ENCODE peak calls at places on chromosomes 3 and 15, in six cellular contexts. R is GM23338, A is fibroblast of lung, P is DND-41, U is astrocyte, W is MM.1S. Q is an unnamed sample.

GRCh38 chr3:160941885-160942494 is 163.2 kb downstream of the B3GALNT1 start:
- DNase-seq in P (peak), A (peak), W (peak), R (peak), U (peak), Q (peak)

GRCh38 chr3:58251653-58252052 is 14.1 kb downstream of the ABHD6 start:
- DNase-seq in A (no peak), R (no peak), W (no peak), U (no peak), P (no peak), Q (no peak)

GRCh38 chr3:170480111-170480510 is 61.4 kb downstream of the CLDN11 start:
- DNase-seq in U (no peak), P (no peak), R (no peak), W (no peak), A (no peak), Q (no peak)

GRCh38 chr15:24772709-24773373 is 97.3 kb downstream of the NPAP1 start:
- DNase-seq in A (peak), R (peak), U (peak), P (no peak), W (no peak), Q (peak)

GRCh38 chr15:58070801-58071418 is 5.4 kb upstream of the ALDH1A2 start:
- DNase-seq in W (peak), U (peak), A (peak), R (peak), P (peak), Q (peak)

GRCh38 chr15:39797407-39797806 is 14.8 kb upstream of the FSIP1 start:
- DNase-seq in P (no peak), W (no peak), U (no peak), R (no peak), A (no peak), Q (no peak)

GRCh38 chr3:129556890-129557736 is 14.1 kb downstream of the H1-8 start:
- DNase-seq in P (no peak), R (no peak), A (peak), U (peak), W (no peak), Q (no peak)

GRCh38 chr3:132628157-132628556 is 31.1 kb downstream of the ACKR4 start:
- DNase-seq in R (no peak), W (no peak), U (no peak), A (no peak), P (no peak), Q (no peak)

GRCh38 chr15:67940324-67940719 is 100.5 kb upstream of the RNU6-1 start:
- DNase-seq in P (no peak), R (no peak), A (no peak), U (no peak), W (no peak), Q (no peak)

GRCh38 chr3:188358787-188359493 is 205.0 kb downstream of the LPP start:
- DNase-seq in R (no peak), U (no peak), W (no peak), A (no peak), P (peak), Q (no peak)

GRCh38 chr3:53065841-53066480 is 20.1 kb upstream of the SFMBT1 start:
- DNase-seq in U (no peak), P (no peak), A (no peak), W (no peak), R (no peak), Q (no peak)

GRCh38 chr15:60021589-60022378 is 17.7 kb downstream of the FOXB1 start:
- DNase-seq in P (peak), U (peak), R (no peak), A (peak), W (no peak), Q (peak)

GRCh38 chr3:158471639-158472294 is 99.2 kb upstream of the MLF1 start:
- DNase-seq in W (no peak), U (peak), R (no peak), A (peak), P (no peak), Q (no peak)

GRCh38 chr15:71542836-71543235 is 267.5 kb upstream of the NR2E3 start:
- DNase-seq in W (no peak), U (peak), R (no peak), P (no peak), A (peak), Q (no peak)

GRCh38 chr3:14256561-14257342 is 78.1 kb downstream of the LSM3 start:
- DNase-seq in W (no peak), A (no peak), P (no peak), R (peak), U (no peak), Q (peak)

GRCh38 chr3:28850186-28850585 is 430.7 kb upstream of the RBMS3 start:
- DNase-seq in R (no peak), U (peak), A (peak), W (no peak), P (no peak), Q (no peak)

GRCh38 chr3:156256256-156256655 is 135.9 kb downstream of the KCNAB1 start:
- DNase-seq in R (no peak), W (no peak), A (peak), U (no peak), P (no peak), Q (no peak)

GRCh38 chr3:60920519-60920918 is 330.7 kb downstream of the FHIT start:
- DNase-seq in P (no peak), R (no peak), U (no peak), A (no peak), W (no peak), Q (no peak)

GRCh38 chr3:156460206-156460609 is 94.7 kb downstream of the SSR3 start:
- DNase-seq in R (no peak), U (no peak), P (no peak), A (no peak), W (no peak), Q (no peak)

GRCh38 chr15:49731187-49731828 is 110.5 kb downstream of the DTWD1 start:
- DNase-seq in P (no peak), W (no peak), U (no peak), R (no peak), A (no peak), Q (no peak)

GRCh38 chr15:62601779-62602540 is 436.9 kb upstream of the C2CD4B start:
- DNase-seq in A (no peak), U (no peak), R (no peak), P (no peak), W (no peak), Q (no peak)

GRCh38 chr3:101144080-101144479 is 150.9 kb upstream of the ABI3BP start:
- DNase-seq in A (no peak), W (no peak), P (no peak), R (peak), U (no peak), Q (no peak)

GRCh38 chr15:31306426-31307269 is 20.0 kb upstream of the KLF13 start:
- DNase-seq in U (peak), A (peak), W (no peak), R (peak), P (peak), Q (peak)

GRCh38 chr3:109234300-109234699 is 82.0 kb downstream of the DPPA2 start:
- DNase-seq in U (no peak), W (no peak), R (peak), A (no peak), P (peak), Q (no peak)

GRCh38 chr3:151446002-151446340 is 14.9 kb downstream of the IGSF10 start:
- DNase-seq in U (no peak), P (no peak), W (no peak), R (no peak), A (no peak), Q (no peak)
- H3K4me2 ChIP-seq in U (no peak), P (no peak), W (no peak), R (no peak), A (no peak), Q (no peak)

GRCh38 chr15:74724570-74725240 is 623 bp downstream of the CYP1A1 start:
- DNase-seq in U (no peak), A (no peak), P (no peak), W (no peak), R (no peak), Q (peak)

GRCh38 chr15:74727727-74728126 is 2.4 kb upstream of the CYP1A1 start:
- DNase-seq in U (no peak), R (no peak), P (no peak), W (no peak), A (no peak), Q (no peak)

GRCh38 chr15:74725241-74725774 is at the start of gene CYP1A1:
- DNase-seq in P (no peak), R (peak), W (no peak), U (no peak), A (peak), Q (peak)

GRCh38 chr15:74725845-74726773 is 781 bp upstream of the CYP1A1 start:
- DNase-seq in R (peak), A (no peak), P (no peak), W (peak), U (no peak), Q (peak)

GRCh38 chr15:74726774-74727164 is 1.4 kb upstream of the CYP1A1 start:
- DNase-seq in U (no peak), R (peak), A (no peak), W (no peak), P (no peak), Q (no peak)
- TF ChIP-seq EZH2 in U (peak), R (peak), A (peak), W (no peak), P (no peak), Q (no peak)

GRCh38 chr3:13200951-13201350 is 127.7 kb upstream of the IQSEC1 start:
- DNase-seq in R (peak), W (no peak), A (no peak), U (no peak), P (peak), Q (no peak)
- H3K4me2 ChIP-seq in R (no peak), W (no peak), A (no peak), U (no peak), P (no peak), Q (no peak)

GRCh38 chr15:96166223-96167200 is 164.0 kb upstream of the NR2F2 start:
- DNase-seq in P (no peak), U (peak), A (peak), W (no peak), R (no peak), Q (no peak)

GRCh38 chr15:96171842-96172241 is 158.7 kb upstream of the NR2F2 start:
- DNase-seq in A (peak), W (no peak), P (no peak), U (peak), R (peak), Q (peak)

GRCh38 chr15:96171271-96171739 is 159.2 kb upstream of the NR2F2 start:
- DNase-seq in U (peak), W (no peak), P (no peak), R (peak), A (peak), Q (no peak)

GRCh38 chr15:96165775-96166174 is 164.7 kb upstream of the NR2F2 start:
- DNase-seq in U (no peak), R (no peak), A (no peak), W (no peak), P (no peak), Q (no peak)

GRCh38 chr15:96170616-96171270 is 159.8 kb upstream of the NR2F2 start:
- DNase-seq in P (no peak), U (no peak), A (no peak), W (no peak), R (no peak), Q (no peak)
- TF ChIP-seq EZH2 in P (no peak), U (no peak), A (no peak), W (no peak), R (no peak), Q (no peak)

GRCh38 chr3:55246016-55246415 is 241.1 kb downstream of the WNT5A start:
- DNase-seq in R (no peak), A (no peak), U (no peak), P (no peak), W (no peak), Q (no peak)

GRCh38 chr3:55243686-55244085 is 243.4 kb downstream of the WNT5A start:
- DNase-seq in P (no peak), W (no peak), U (no peak), A (no peak), R (peak), Q (no peak)

GRCh38 chr3:55247666-55248065 is 239.4 kb downstream of the WNT5A start:
- DNase-seq in A (peak), U (peak), P (no peak), W (no peak), R (no peak), Q (peak)

GRCh38 chr3:55244247-55244646 is 242.9 kb downstream of the WNT5A start:
- DNase-seq in P (no peak), W (no peak), R (no peak), U (no peak), A (no peak), Q (no peak)

DNA sequence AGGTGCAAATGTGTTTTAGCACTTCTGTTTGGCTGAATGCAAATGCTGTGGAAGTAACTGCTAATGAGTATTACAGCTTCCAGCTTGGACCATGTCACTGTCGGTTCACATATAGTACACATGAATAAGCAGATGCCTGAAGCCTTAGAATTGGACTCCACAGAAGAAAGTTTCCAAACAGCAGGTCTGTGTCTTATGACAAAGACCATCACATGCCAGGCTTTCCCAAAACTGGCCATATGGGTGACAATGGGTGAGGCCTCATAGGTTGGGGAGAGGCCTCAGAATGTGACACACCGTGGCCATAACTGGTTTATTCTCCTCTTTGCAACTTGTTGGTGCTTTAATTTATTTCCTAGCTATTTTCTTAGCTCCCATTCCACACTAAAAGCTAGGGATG is 241.7 kb downstream of the WNT5A start:
- DNase-seq in R (no peak), A (no peak), U (no peak), W (no peak), P (no peak), Q (no peak)
- H3K4me2 ChIP-seq in R (no peak), A (no peak), U (no peak), W (no peak), P (no peak), Q (no peak)

Q was measured in mammary epithelial cell.